ENCODE peak calls at places on chromosomes 2 and 18, in seven cellular contexts. J, Q, B, P, H, I and Z are unnamed samples.

GRCh38 chr2:213237787-213238186 is 46.5 kb upstream of the SPAG16 start:
- DNase-seq in J (no peak), Q (no peak), B (no peak), P (no peak), H (no peak), I (no peak), Z (peak)

GRCh38 chr2:145273840-145274239 is 753.9 kb upstream of the ZEB2 start:
- DNase-seq in J (peak), Q (no peak), B (no peak), P (no peak), H (no peak), I (peak), Z (no peak)

GRCh38 chr2:33145459-33145858 is 198.7 kb downstream of the LTBP1 start:
- DNase-seq in J (no peak), Q (no peak), B (no peak), P (no peak), H (no peak), I (no peak), Z (no peak)

GRCh38 chr2:239379641-239380170 is 21.1 kb downstream of the HDAC4 start:
- DNase-seq in J (no peak), Q (no peak), B (no peak), P (no peak), H (no peak), I (no peak), Z (no peak)

GRCh38 chr2:131425191-131426021 is 50.5 kb upstream of the TUBA3D start:
- DNase-seq in J (peak), Q (no peak), B (no peak), P (peak), H (no peak), I (no peak), Z (no peak)

GRCh38 chr2:85843543-85843942 is 45.2 kb downstream of the ST3GAL5 start:
- DNase-seq in J (no peak), Q (no peak), B (no peak), P (no peak), H (no peak), I (no peak), Z (no peak)

GRCh38 chr2:112813043-112813966 is 23.3 kb downstream of the IL1B start:
- DNase-seq in J (no peak), Q (no peak), B (no peak), P (no peak), H (no peak), I (no peak), Z (no peak)

GRCh38 chr2:45024600-45025291 is 15.5 kb upstream of the SIX2 start:
- DNase-seq in J (peak), Q (no peak), B (no peak), P (no peak), H (no peak), I (peak), Z (peak)

GRCh38 chr2:109411648-109412325 is 202.0 kb downstream of the SEPTIN10 start:
- DNase-seq in J (no peak), Q (no peak), B (no peak), P (no peak), H (no peak), I (no peak), Z (no peak)

GRCh38 chr2:5897249-5897648 is 205.1 kb downstream of the SOX11 start:
- DNase-seq in J (no peak), Q (no peak), B (no peak), P (no peak), H (no peak), I (no peak), Z (no peak)

GRCh38 chr2:31859959-31860358 is 150.8 kb downstream of the MEMO1 start:
- DNase-seq in J (no peak), Q (no peak), B (no peak), P (no peak), H (no peak), I (no peak), Z (no peak)

GRCh38 chr18:79857082-79857661 is 59.4 kb downstream of the KCNG2 start:
- DNase-seq in J (peak), Q (no peak), B (peak), P (no peak), H (no peak), I (no peak), Z (peak)

GRCh38 chr2:219446101-219446504 is 11.5 kb downstream of the SPEG start:
- DNase-seq in J (peak), Q (no peak), B (no peak), P (peak), H (no peak), I (peak), Z (peak)

GRCh38 chr2:207692206-207693065 is 19.0 kb upstream of the CCNYL1 start:
- DNase-seq in J (peak), Q (no peak), B (no peak), P (peak), H (peak), I (peak), Z (no peak)

GRCh38 chr2:189249901-189250300 is 70.3 kb upstream of the COL5A2 start:
- DNase-seq in J (no peak), Q (no peak), B (no peak), P (no peak), H (no peak), I (no peak), Z (no peak)

GRCh38 chr2:190781604-190782198 is 98.9 kb upstream of the GLS start:
- DNase-seq in J (peak), Q (no peak), B (peak), P (peak), H (peak), I (peak), Z (peak)

GRCh38 chr2:29250977-29251376 is 135.8 kb downstream of the CLIP4 start:
- DNase-seq in J (no peak), Q (no peak), B (no peak), P (no peak), H (no peak), I (no peak), Z (no peak)

GRCh38 chr2:38615237-38615636 is 12.5 kb upstream of the HNRNPLL start:
- DNase-seq in J (no peak), Q (no peak), B (no peak), P (no peak), H (no peak), I (peak), Z (no peak)

GRCh38 chr2:198973181-198973580 is 484.6 kb downstream of the SATB2 start:
- DNase-seq in J (no peak), Q (no peak), B (no peak), P (no peak), H (no peak), I (peak), Z (no peak)

GRCh38 chr2:16189019-16189850 is 248.9 kb downstream of the MYCN start:
- DNase-seq in J (no peak), Q (no peak), B (peak), P (no peak), H (no peak), I (no peak), Z (no peak)

GRCh38 chr2:3189076-3189591 is 188.5 kb downstream of the EIPR1 start:
- DNase-seq in J (no peak), Q (no peak), B (no peak), P (no peak), H (no peak), I (peak), Z (peak)

GRCh38 chr2:208620487-208620978 is 213.9 kb downstream of the PTH2R start:
- DNase-seq in J (no peak), Q (no peak), B (no peak), P (no peak), H (no peak), I (no peak), Z (no peak)

GRCh38 chr2:199019898-199020507 is 437.7 kb downstream of the SATB2 start:
- DNase-seq in J (peak), Q (no peak), B (peak), P (peak), H (peak), I (peak), Z (peak)

GRCh38 chr18:46563317-46563716 is 93.7 kb downstream of the LOXHD1 start:
- DNase-seq in J (no peak), Q (no peak), B (no peak), P (no peak), H (no peak), I (no peak), Z (no peak)

GRCh38 chr2:70510213-70510820 is 43.3 kb downstream of the TGFA start:
- DNase-seq in J (no peak), Q (no peak), B (no peak), P (no peak), H (no peak), I (no peak), Z (no peak)

GRCh38 chr2:2325538-2325937 is 5.5 kb downstream of the MYT1L start:
- DNase-seq in J (no peak), Q (no peak), B (no peak), P (no peak), H (no peak), I (no peak), Z (no peak)

GRCh38 chr2:55150834-55151233 is 81.3 kb downstream of the CLHC1 start:
- DNase-seq in J (no peak), Q (no peak), B (no peak), P (no peak), H (no peak), I (no peak), Z (no peak)

GRCh38 chr2:134287323-134287722 is 33.5 kb downstream of the MGAT5 start:
- DNase-seq in J (no peak), Q (no peak), B (no peak), P (no peak), H (no peak), I (no peak), Z (no peak)

GRCh38 chr18:8951491-8951890 is 151.0 kb upstream of the NDUFV2 start:
- DNase-seq in J (no peak), Q (no peak), B (no peak), P (no peak), H (no peak), I (no peak), Z (no peak)

GRCh38 chr18:23857756-23858155 is 156.8 kb upstream of the TTC39C start:
- DNase-seq in J (no peak), Q (no peak), B (no peak), P (no peak), H (no peak), I (peak), Z (peak)

GRCh38 chr2:133271105-133271504 is 297.2 kb downstream of the NCKAP5 start:
- DNase-seq in J (no peak), Q (no peak), B (no peak), P (no peak), H (no peak), I (no peak), Z (peak)

GRCh38 chr18:39675358-39675757 is 2109.8 kb upstream of the CELF4 start:
- DNase-seq in J (peak), Q (no peak), B (no peak), P (no peak), H (no peak), I (peak), Z (peak)

GRCh38 chr2:36707050-36707449 is 10.5 kb downstream of the VIT start:
- DNase-seq in J (peak), Q (no peak), B (no peak), P (no peak), H (no peak), I (peak), Z (peak)

GRCh38 chr2:46495347-46496030 is 16.1 kb downstream of the TMEM247 start:
- DNase-seq in J (no peak), Q (no peak), B (no peak), P (no peak), H (no peak), I (peak), Z (peak)

GRCh38 chr18:23629444-23629946 is 33.2 kb downstream of the ANKRD29 start:
- DNase-seq in J (no peak), Q (no peak), B (no peak), P (no peak), H (no peak), I (no peak), Z (no peak)